ENCODE peak calls at places on chromosomes 1 and 21, in four cellular contexts. V is stimulated activated CD8-positive, alpha-beta memory T cell treated with anti-CD3 and anti-CD28 coated beads, Interleukin-7, amount 100 ng/mL, for 48 hours; E is BJ; L is H4. K is an unnamed sample.
A peak's percentile ranks its signal among the peaks of the same experiment; 100 is the strongest.

GRCh38 chr1:151711940-151712339 is 4.7 kb downstream of the CELF3 start:
- DNase-seq in V (no peak), E (no peak), L (no peak), K (no peak)

GRCh38 chr1:174942547-174943255 is 57.0 kb upstream of the CACYBP start:
- DNase-seq in V (no peak), E (no peak), L (no peak), K (no peak)

GRCh38 chr1:9025474-9025873 is 749 bp downstream of the SLC2A7 start:
- DNase-seq in V (no peak), E (no peak), L (no peak), K (no peak)

GRCh38 chr1:119275145-119275929 is 93.2 kb upstream of the HAO2 start:
- DNase-seq in V (peak; percentile 18), E (no peak), L (peak; percentile 71), K (peak; percentile 49)

GRCh38 chr1:78830321-78830720 is 176.2 kb downstream of the ADGRL4 start:
- DNase-seq in V (no peak), E (no peak), L (no peak), K (no peak)

GRCh38 chr1:52355436-52355835 is 10.6 kb downstream of the CC2D1B start:
- DNase-seq in V (no peak), E (no peak), L (no peak), K (no peak)

GRCh38 chr21:34523019-34523418 is 11.0 kb upstream of the KCNE1 start:
- DNase-seq in V (no peak), E (no peak), L (no peak), K (no peak)

GRCh38 chr1:205355054-205355453 is 1.7 kb downstream of the KLHDC8A start:
- DNase-seq in V (no peak), E (no peak), L (peak; percentile 39), K (no peak)

GRCh38 chr1:20008391-20008841 is 29.0 kb upstream of the PLA2G2A start:
- DNase-seq in V (no peak), E (no peak), L (no peak), K (peak; percentile 3)

GRCh38 chr1:96843196-96843595 is 121.6 kb downstream of the PTBP2 start:
- DNase-seq in V (no peak), E (peak; percentile 23), L (no peak), K (peak; percentile 57)

GRCh38 chr1:230537456-230537855 is 104.8 kb upstream of the COG2 start:
- DNase-seq in V (no peak), E (no peak), L (no peak), K (no peak)

GRCh38 chr1:50603274-50604271 is 180.3 kb upstream of the DMRTA2 start:
- DNase-seq in V (no peak), E (peak; percentile 57), L (no peak), K (peak; percentile 22)

GRCh38 chr1:212518188-212518951 is 85.7 kb downstream of the NENF start:
- DNase-seq in V (no peak), E (no peak), L (peak; percentile 85), K (peak; percentile 39)